ENCODE peak calls at places on chromosomes 1 and 21, in six cellular contexts. N is endothelial cell of umbilical vein; K is NCI-H1105; O is CD4-positive, alpha-beta T cell; J is HTR-8/SVneo; B is NCI-H774. T is an unnamed sample.

GRCh38 chr1:22056921-22057320 is 4.4 kb downstream of the CDC42 start:
- DNase-seq in N (no peak), K (no peak), O (no peak), J (no peak), B (no peak), T (no peak)

GRCh38 chr1:172141351-172142000 is 279.0 kb upstream of the C1orf105 start:
- DNase-seq in N (peak; percentile 74), K (no peak), O (no peak), J (no peak), B (no peak), T (no peak)

GRCh38 chr1:230770317-230770716 is 23.1 kb downstream of the CAPN9 start:
- DNase-seq in N (no peak), K (no peak), O (no peak), J (no peak), B (no peak), T (no peak)

GRCh38 chr1:18234790-18235242 is 127.2 kb downstream of the IGSF21 start:
- DNase-seq in N (no peak), K (peak; percentile 40), O (no peak), J (peak; percentile 41), B (no peak), T (no peak)

GRCh38 chr1:230169454-230170152 is 102.6 kb downstream of the GALNT2 start:
- DNase-seq in N (no peak), K (no peak), O (no peak), J (no peak), B (no peak), T (no peak)

GRCh38 chr1:155007253-155007828 is 4.7 kb downstream of the ZBTB7B start:
- DNase-seq in N (no peak), K (no peak), O (no peak), J (no peak), B (no peak), T (no peak)

GRCh38 chr1:69777933-69778332 is 210.2 kb downstream of the LRRC7 start:
- DNase-seq in N (no peak), K (no peak), O (no peak), J (no peak), B (no peak), T (no peak)

GRCh38 chr1:5639323-5639722 is 352.9 kb downstream of the NPHP4 start:
- DNase-seq in N (no peak), K (no peak), O (no peak), J (no peak), B (no peak), T (no peak)

GRCh38 chr1:4593106-4593505 is 61.3 kb upstream of the AJAP1 start:
- DNase-seq in N (no peak), K (no peak), O (no peak), J (no peak), B (no peak), T (no peak)

GRCh38 chr1:47416319-47417128 is 439 bp downstream of the FOXE3 start:
- DNase-seq in N (peak; percentile 6), K (no peak), O (no peak), J (no peak), B (no peak), T (no peak)

GRCh38 chr1:91697322-91698260 is 188.4 kb downstream of the TGFBR3 start:
- DNase-seq in N (no peak), K (no peak), O (no peak), J (no peak), B (no peak), T (no peak)

GRCh38 chr1:178955391-178955954 is 70.2 kb upstream of the FAM20B start:
- DNase-seq in N (no peak), K (no peak), O (no peak), J (no peak), B (no peak), T (no peak)

GRCh38 chr1:84853743-84854721 is 39.0 kb downstream of the LPAR3 start:
- DNase-seq in N (peak; percentile 87), K (no peak), O (no peak), J (peak; percentile 57), B (no peak), T (peak; percentile 44)

GRCh38 chr21:42038826-42039425 is 28.8 kb upstream of the ZBTB21 start:
- DNase-seq in N (no peak), K (no peak), O (no peak), J (no peak), B (no peak), T (no peak)

GRCh38 chr1:144551543-144552424 is 40.9 kb upstream of the PPIAL4F start:
- DNase-seq in N (peak; percentile 77), K (peak; percentile 91), O (peak; percentile 44), J (peak; percentile 71), B (peak; percentile 87), T (peak; percentile 89)

GRCh38 chr1:27504588-27505419 is 14.8 kb upstream of the WASF2 start:
- DNase-seq in N (no peak), K (no peak), O (no peak), J (peak; percentile 68), B (no peak), T (no peak)

GRCh38 chr1:117815105-117815812 is 114.2 kb downstream of the GDAP2 start:
- DNase-seq in N (peak; percentile 57), K (no peak), O (no peak), J (no peak), B (no peak), T (no peak)